ENCODE peak calls at places on chromosome 7, in six cellular contexts. D is HepG2, R is GM12891, A is H1, L is GM12878, B is K562. K is an unnamed sample.

GRCh38 chr7:155947051-155947450 is 134.8 kb upstream of the SHH start:
- DNase-seq in A (no peak), L (no peak), D (no peak), B (no peak), R (no peak), K (no peak)

GRCh38 chr7:100191775-100192174 is 14.1 kb downstream of the STAG3 start:
- DNase-seq in D (no peak), R (no peak), L (no peak), A (no peak), B (no peak), K (no peak)

GRCh38 chr7:17963281-17963680 is 23.0 kb upstream of the SNX13 start:
- DNase-seq in L (no peak), D (peak), A (no peak), R (no peak), B (no peak), K (no peak)

GRCh38 chr7:30422922-30423321 is 55.7 kb downstream of the NOD1 start:
- DNase-seq in D (no peak), B (no peak), A (no peak), L (no peak), R (no peak), K (no peak)

GRCh38 chr7:136030330-136030729 is 53.2 kb upstream of the MTPN start:
- DNase-seq in A (no peak), B (no peak), L (no peak), R (no peak), D (no peak), K (no peak)

GRCh38 chr7:42886866-42887509 is 24.9 kb downstream of the C7orf25 start:
- DNase-seq in R (no peak), D (no peak), A (no peak), B (no peak), L (no peak), K (no peak)

GRCh38 chr7:36090976-36091375 is 62.1 kb upstream of the EEPD1 start:
- DNase-seq in D (no peak), L (no peak), B (no peak), A (no peak), R (no peak), K (no peak)

GRCh38 chr7:43716598-43716997 is 12.7 kb downstream of the COA1 start:
- DNase-seq in D (no peak), B (no peak), L (no peak), A (no peak), R (no peak), K (no peak)

GRCh38 chr7:82567841-82568240 is 124.3 kb upstream of the CACNA2D1 start:
- DNase-seq in R (no peak), A (no peak), L (no peak), B (no peak), D (no peak), K (no peak)

GRCh38 chr7:272108-272615 is 17.8 kb upstream of the FOXL3 start:
- DNase-seq in B (no peak), A (no peak), D (no peak), R (no peak), L (no peak), K (no peak)

DNA sequence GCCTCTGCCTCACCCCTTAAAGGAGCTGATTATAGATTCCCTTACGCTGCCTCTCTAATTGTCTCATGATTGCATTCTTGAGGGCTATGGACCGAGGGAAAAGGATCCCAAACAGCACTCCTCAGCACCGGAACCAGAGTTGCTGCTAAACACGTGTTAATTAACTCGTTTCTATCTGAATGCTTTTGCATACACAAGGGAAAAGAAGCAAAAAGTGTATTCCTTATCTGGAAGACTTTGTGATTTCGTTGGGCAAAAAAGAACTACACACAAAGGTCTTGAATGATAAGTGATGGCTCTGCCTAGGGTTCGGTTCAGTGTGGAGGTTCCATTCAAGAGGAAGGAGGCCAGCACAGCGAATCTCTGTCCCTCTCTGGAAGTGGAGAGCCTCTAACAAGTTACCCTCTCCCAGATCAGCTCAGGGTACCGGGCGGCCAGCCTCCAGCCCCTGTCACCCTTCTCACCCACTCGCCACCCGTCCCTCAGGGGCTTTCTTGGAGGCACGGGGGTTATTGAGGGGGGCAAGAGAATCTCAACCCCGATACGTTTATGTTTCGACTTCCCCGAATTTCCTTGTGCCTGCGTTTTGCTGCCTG is 525 bp upstream of the SLC4A2 start:
- DNase-seq in A (peak), R (no peak), B (peak), D (no peak), L (no peak), K (no peak)
- TF ChIP-seq POLR2A in A (no peak), R (no peak), B (no peak), D (no peak), L (no peak), K (no peak)

DNA sequence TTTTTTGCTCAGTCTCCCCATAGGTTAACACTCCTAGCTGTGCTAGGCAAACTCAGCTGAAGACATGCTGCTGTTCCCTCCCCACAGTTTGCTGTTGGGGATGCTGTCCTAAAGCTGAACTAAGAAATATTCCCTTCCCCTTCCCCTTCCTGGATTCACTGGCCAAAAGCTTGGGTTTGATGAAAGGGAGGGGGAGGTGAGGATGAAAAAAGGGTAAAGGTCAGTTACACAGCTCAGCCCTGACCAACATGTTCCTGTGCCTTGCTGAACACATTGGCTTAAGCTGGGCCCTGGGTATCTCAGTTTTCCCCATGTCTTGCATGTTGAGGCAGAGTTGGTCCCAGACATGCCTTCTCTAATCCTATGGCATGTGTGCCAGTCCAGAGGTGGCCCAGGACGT is 15.3 kb downstream of the CCM2 start:
- DNase-seq in A (no peak), L (no peak), R (no peak), D (peak), B (no peak), K (no peak)
- TF ChIP-seq POLR2AphosphoS5 in A (no peak), L (no peak), R (no peak), D (no peak), B (no peak), K (no peak)

GRCh38 chr7:131581241-131582157 is 25.1 kb upstream of the PODXL start:
- DNase-seq in A (peak), R (no peak), D (no peak), L (no peak), B (no peak), K (no peak)

GRCh38 chr7:131574741-131575140 is 18.3 kb upstream of the PODXL start:
- DNase-seq in L (no peak), B (no peak), R (no peak), A (no peak), D (no peak), K (no peak)

GRCh38 chr7:131583430-131583829 is 27.0 kb upstream of the PODXL start:
- DNase-seq in A (no peak), L (no peak), B (no peak), D (no peak), R (no peak), K (no peak)

DNA sequence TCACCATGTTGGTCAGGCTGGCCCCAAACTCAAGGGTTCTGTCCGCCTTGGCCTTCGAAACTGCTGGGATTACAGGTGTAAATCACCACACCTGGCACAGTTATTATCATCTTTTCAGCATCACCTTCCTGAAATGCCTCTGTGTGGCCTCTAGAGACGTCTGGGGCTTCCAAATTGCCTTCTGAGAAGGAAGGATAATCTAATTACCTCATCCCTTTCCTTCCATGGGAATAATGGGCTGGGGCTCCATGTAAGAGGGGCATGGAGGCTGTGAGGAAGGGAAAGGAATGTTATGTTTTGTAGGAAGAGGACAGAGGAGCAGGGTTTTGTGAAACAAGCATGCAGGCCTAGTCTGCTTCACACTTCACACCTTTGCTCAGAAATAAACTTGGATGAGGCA is 22.2 kb upstream of the PODXL start:
- DNase-seq in B (no peak), L (no peak), A (no peak), R (no peak), D (no peak), K (no peak)
- TF ChIP-seq TAF1 in B (no peak), L (no peak), A (no peak), R (no peak), D (no peak), K (no peak)

GRCh38 chr7:32892521-32893224 is 1.1 kb upstream of the KBTBD2 start:
- DNase-seq in D (no peak), L (no peak), R (no peak), A (no peak), B (peak), K (no peak)

GRCh38 chr7:32891800-32892520 is 400 bp upstream of the KBTBD2 start:
- DNase-seq in A (peak), D (peak), L (peak), R (peak), B (peak), K (peak)

GRCh38 chr7:32890010-32890552 is 1.5 kb downstream of the KBTBD2 start:
- DNase-seq in A (no peak), R (no peak), B (peak), D (peak), L (no peak), K (no peak)

GRCh38 chr7:32890553-32891045 is 961 bp downstream of the KBTBD2 start:
- DNase-seq in A (no peak), B (peak), D (peak), R (no peak), L (peak), K (peak)

GRCh38 chr7:32891046-32891799 is at the start of gene KBTBD2:
- DNase-seq in D (peak), R (peak), L (no peak), A (peak), B (peak), K (peak)
- TF ChIP-seq POLR2A in D (peak), R (peak), L (peak), A (no peak), B (no peak), K (peak)

GRCh38 chr7:150367187-150367510 is 1.5 kb upstream of the REPIN1 start:
- DNase-seq in A (no peak), R (no peak), L (no peak), B (peak), D (no peak), K (no peak)

GRCh38 chr7:150367677-150368097 is 935 bp upstream of the REPIN1 start:
- DNase-seq in B (no peak), L (no peak), D (no peak), A (no peak), R (no peak), K (no peak)

GRCh38 chr7:150369740-150370501 is 1.3 kb downstream of the REPIN1 start:
- DNase-seq in B (no peak), D (no peak), L (no peak), A (no peak), R (no peak), K (no peak)

GRCh38 chr7:150368884-150369739 is 490 bp downstream of the REPIN1 start:
- DNase-seq in R (peak), D (peak), A (peak), B (peak), L (no peak), K (no peak)

GRCh38 chr7:150368098-150368883 is at the start of gene REPIN1:
- DNase-seq in L (no peak), A (peak), R (peak), B (peak), D (peak), K (peak)
- TF ChIP-seq POLR2AphosphoS5 in L (peak), A (peak), R (peak), B (peak), D (peak), K (peak)

GRCh38 chr7:116786791-116787443 is 75.5 kb upstream of the CAPZA2 start:
- DNase-seq in B (peak), L (peak), A (no peak), R (peak), D (peak), K (peak)
- TF ChIP-seq TAF1 in B (no peak), L (no peak), A (no peak), R (no peak), D (no peak), K (no peak)

GRCh38 chr7:64046041-64046389 is 781 bp downstream of the ZNF727 start:
- DNase-seq in R (no peak), B (no peak), L (no peak), A (no peak), D (no peak), K (no peak)

DNA sequence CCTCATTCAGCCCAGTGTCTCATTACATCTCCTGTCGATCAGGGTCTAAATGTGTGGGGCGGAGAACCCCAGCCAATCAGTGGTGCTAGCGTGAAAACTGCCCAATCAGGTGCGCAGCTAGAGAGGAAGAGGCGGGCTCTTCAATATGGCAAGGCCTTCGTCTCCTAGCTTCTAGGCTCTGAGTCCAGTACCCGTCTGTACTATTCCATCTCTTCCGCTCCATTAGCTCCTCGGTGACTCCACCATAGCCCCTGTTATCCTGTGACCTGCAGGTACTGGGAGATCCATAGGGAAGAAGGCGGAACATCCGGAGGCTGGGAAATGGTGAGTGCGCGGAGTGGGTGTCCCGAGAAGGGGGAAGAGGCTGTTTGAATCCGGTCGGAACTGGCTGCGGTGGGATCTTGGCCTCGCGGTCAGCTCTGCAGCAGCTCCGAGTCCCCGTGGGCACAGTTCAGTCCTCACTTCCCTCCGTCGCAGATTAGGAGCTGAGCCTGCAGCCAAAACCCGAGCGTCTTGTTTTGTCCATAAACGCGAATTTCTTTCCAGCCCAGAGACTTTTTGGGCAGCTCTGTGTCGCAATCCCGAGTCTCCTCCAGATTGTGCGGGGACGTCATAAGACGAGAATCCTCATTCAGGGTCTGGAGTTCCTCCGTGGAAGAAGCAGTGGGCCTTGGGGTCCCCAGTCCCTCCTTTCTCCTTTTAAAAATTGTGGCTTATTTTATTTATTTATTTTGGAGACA is at the start of gene ZNF727:
- DNase-seq in B (no peak), D (no peak), R (no peak), A (no peak), L (no peak), K (no peak)
- TF ChIP-seq POLR2A in B (no peak), D (no peak), R (no peak), A (no peak), L (no peak), K (no peak)

DNA sequence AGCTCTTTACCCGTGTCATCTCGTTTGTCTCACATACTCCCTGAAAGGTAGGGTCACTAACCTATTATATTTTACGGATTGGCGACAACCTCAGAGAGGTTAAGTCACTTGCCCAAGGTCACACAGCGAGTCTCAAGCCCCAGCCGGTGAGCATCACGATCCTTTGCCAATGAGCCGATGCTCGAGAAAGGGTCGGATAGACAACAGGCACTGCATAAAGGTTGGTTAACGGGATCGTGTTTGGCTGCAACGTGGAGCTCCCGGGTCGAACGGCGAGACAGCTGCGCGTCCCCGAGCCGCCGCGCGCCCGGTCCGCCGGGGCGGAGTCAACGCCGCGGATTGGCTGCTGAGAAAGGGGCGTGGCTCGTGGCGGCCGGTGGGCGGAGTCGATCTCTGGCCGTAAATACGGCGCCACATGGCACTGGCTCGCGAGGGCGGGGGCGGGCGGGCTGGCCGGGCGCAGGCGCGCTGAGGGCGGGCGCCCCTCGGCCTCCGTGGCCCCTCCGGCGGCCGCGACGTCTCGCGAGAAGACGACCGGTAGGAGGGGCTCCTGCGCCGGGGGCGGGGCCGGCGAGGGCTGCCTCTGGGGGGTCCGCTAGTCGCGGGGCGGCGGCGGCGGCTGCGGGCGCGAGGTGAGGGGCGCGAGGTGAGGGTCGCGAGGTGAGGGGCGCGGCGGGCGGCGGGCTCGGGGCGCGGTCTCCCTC is at the start of gene CHST12:
- DNase-seq in A (peak), R (peak), L (peak), D (peak), B (peak), K (peak)
- TF ChIP-seq POLR2AphosphoS5 in A (peak), R (no peak), L (peak), D (peak), B (no peak), K (peak)

GRCh38 chr7:27210441-27211083 is 10.7 kb upstream of the HOXA13 start:
- DNase-seq in D (no peak), A (peak), B (peak), R (peak), L (no peak), K (no peak)
- TF ChIP-seq TAF1 in D (no peak), A (no peak), B (no peak), R (no peak), L (no peak), K (no peak)